ENCODE peak calls at places on chromosome 2, in nine cellular contexts. One of them, this sample, is unnamed.

GRCh38 chr2:20373241-20373640 is 22.6 kb upstream of the PUM2 start:
- DNase-seq in effector memory CD4-positive, alpha-beta T cell: no peak
- DNase-seq in hepatocyte: no peak
- DNase-seq in A673: no peak
- DNase-seq in keratinocyte: no peak
- DNase-seq in mesendoderm: no peak
- DNase-seq in psoas muscle: no peak
- DNase-seq in right lobe of liver: no peak
- DNase-seq in CD4-positive, CD25-positive, alpha-beta regulatory T cell: no peak
- DNase-seq in this sample: no peak

GRCh38 chr2:52861606-52862005 is 906.0 kb upstream of the CHAC2 start:
- DNase-seq in effector memory CD4-positive, alpha-beta T cell: no peak
- DNase-seq in keratinocyte: no peak
- DNase-seq in CD4-positive, CD25-positive, alpha-beta regulatory T cell: no peak
- DNase-seq in hepatocyte: no peak
- DNase-seq in psoas muscle: no peak
- DNase-seq in A673: no peak
- DNase-seq in right lobe of liver: no peak
- DNase-seq in mesendoderm: no peak
- DNase-seq in this sample: no peak

GRCh38 chr2:232388324-232388891 is 9.9 kb downstream of the ALPP start:
- DNase-seq in mesendoderm: peak; percentile 42
- DNase-seq in hepatocyte: no peak
- DNase-seq in keratinocyte: no peak
- DNase-seq in CD4-positive, CD25-positive, alpha-beta regulatory T cell: no peak
- DNase-seq in A673: no peak
- DNase-seq in effector memory CD4-positive, alpha-beta T cell: no peak
- DNase-seq in psoas muscle: no peak
- DNase-seq in right lobe of liver: no peak
- DNase-seq in this sample: no peak

GRCh38 chr2:27723372-27724144 is 48.0 kb upstream of the MRPL33 start:
- DNase-seq in right lobe of liver: peak; percentile 77
- DNase-seq in keratinocyte: peak; percentile 33
- DNase-seq in CD4-positive, CD25-positive, alpha-beta regulatory T cell: no peak
- DNase-seq in mesendoderm: peak; percentile 84
- DNase-seq in hepatocyte: peak; percentile 91
- DNase-seq in effector memory CD4-positive, alpha-beta T cell: no peak
- DNase-seq in psoas muscle: peak; percentile 72
- DNase-seq in A673: peak; percentile 76
- DNase-seq in this sample: peak; percentile 89

GRCh38 chr2:241842620-241843211 is 16.0 kb downstream of the PDCD1 start:
- DNase-seq in keratinocyte: no peak
- DNase-seq in effector memory CD4-positive, alpha-beta T cell: peak; percentile 53
- DNase-seq in hepatocyte: peak; percentile 24
- DNase-seq in A673: no peak
- DNase-seq in mesendoderm: no peak
- DNase-seq in right lobe of liver: peak; percentile 50
- DNase-seq in psoas muscle: peak; percentile 65
- DNase-seq in CD4-positive, CD25-positive, alpha-beta regulatory T cell: peak; percentile 23
- DNase-seq in this sample: no peak

GRCh38 chr2:188746727-188747126 is 227.4 kb upstream of the COL3A1 start:
- DNase-seq in psoas muscle: no peak
- DNase-seq in A673: no peak
- DNase-seq in effector memory CD4-positive, alpha-beta T cell: no peak
- DNase-seq in CD4-positive, CD25-positive, alpha-beta regulatory T cell: no peak
- DNase-seq in mesendoderm: no peak
- DNase-seq in hepatocyte: no peak
- DNase-seq in right lobe of liver: no peak
- DNase-seq in keratinocyte: no peak
- DNase-seq in this sample: no peak

GRCh38 chr2:117470311-117471095 is 344.0 kb upstream of the DDX18 start:
- DNase-seq in psoas muscle: no peak
- DNase-seq in effector memory CD4-positive, alpha-beta T cell: no peak
- DNase-seq in keratinocyte: no peak
- DNase-seq in CD4-positive, CD25-positive, alpha-beta regulatory T cell: no peak
- DNase-seq in A673: peak; percentile 63
- DNase-seq in right lobe of liver: no peak
- DNase-seq in hepatocyte: peak; percentile 61
- DNase-seq in mesendoderm: peak; percentile 86
- DNase-seq in this sample: peak; percentile 80

GRCh38 chr2:13550832-13551231 is 834.1 kb downstream of the TRIB2 start:
- DNase-seq in psoas muscle: no peak
- DNase-seq in effector memory CD4-positive, alpha-beta T cell: no peak
- DNase-seq in keratinocyte: no peak
- DNase-seq in CD4-positive, CD25-positive, alpha-beta regulatory T cell: no peak
- DNase-seq in A673: no peak
- DNase-seq in mesendoderm: no peak
- DNase-seq in hepatocyte: no peak
- DNase-seq in right lobe of liver: no peak
- DNase-seq in this sample: no peak

GRCh38 chr2:239268549-239268948 is 132.3 kb downstream of the HDAC4 start:
- DNase-seq in A673: no peak
- DNase-seq in mesendoderm: no peak
- DNase-seq in keratinocyte: no peak
- DNase-seq in effector memory CD4-positive, alpha-beta T cell: no peak
- DNase-seq in psoas muscle: no peak
- DNase-seq in right lobe of liver: no peak
- DNase-seq in hepatocyte: no peak
- DNase-seq in CD4-positive, CD25-positive, alpha-beta regulatory T cell: no peak
- DNase-seq in this sample: no peak

GRCh38 chr2:189544638-189545037 is 35.9 kb downstream of the SLC40A1 start:
- DNase-seq in mesendoderm: no peak
- DNase-seq in effector memory CD4-positive, alpha-beta T cell: no peak
- DNase-seq in keratinocyte: no peak
- DNase-seq in right lobe of liver: no peak
- DNase-seq in psoas muscle: no peak
- DNase-seq in hepatocyte: no peak
- DNase-seq in CD4-positive, CD25-positive, alpha-beta regulatory T cell: no peak
- DNase-seq in A673: no peak
- DNase-seq in this sample: no peak

GRCh38 chr2:236172238-236172865 is 4.2 kb upstream of the GBX2 start:
- DNase-seq in effector memory CD4-positive, alpha-beta T cell: no peak
- DNase-seq in mesendoderm: no peak
- DNase-seq in right lobe of liver: no peak
- DNase-seq in psoas muscle: no peak
- DNase-seq in hepatocyte: no peak
- DNase-seq in A673: no peak
- DNase-seq in CD4-positive, CD25-positive, alpha-beta regulatory T cell: no peak
- DNase-seq in keratinocyte: no peak
- DNase-seq in this sample: peak; percentile 51

GRCh38 chr2:201118957-201119848 is 3.2 kb downstream of the CFLAR start:
- DNase-seq in right lobe of liver: no peak
- DNase-seq in mesendoderm: peak; percentile 62
- DNase-seq in effector memory CD4-positive, alpha-beta T cell: no peak
- DNase-seq in CD4-positive, CD25-positive, alpha-beta regulatory T cell: no peak
- DNase-seq in keratinocyte: no peak
- DNase-seq in A673: peak; percentile 81
- DNase-seq in psoas muscle: no peak
- DNase-seq in hepatocyte: peak; percentile 38
- DNase-seq in this sample: peak; percentile 45

GRCh38 chr2:237474931-237475703 is 11.9 kb upstream of the MLPH start:
- DNase-seq in A673: peak; percentile 80
- DNase-seq in CD4-positive, CD25-positive, alpha-beta regulatory T cell: peak; percentile 63
- DNase-seq in effector memory CD4-positive, alpha-beta T cell: peak; percentile 40
- DNase-seq in keratinocyte: no peak
- DNase-seq in hepatocyte: peak; percentile 95
- DNase-seq in psoas muscle: peak; percentile 93
- DNase-seq in right lobe of liver: peak; percentile 81
- DNase-seq in mesendoderm: peak; percentile 82
- DNase-seq in this sample: peak; percentile 92

GRCh38 chr2:237472187-237472712 is 14.8 kb upstream of the MLPH start:
- DNase-seq in keratinocyte: no peak
- DNase-seq in CD4-positive, CD25-positive, alpha-beta regulatory T cell: no peak
- DNase-seq in hepatocyte: no peak
- DNase-seq in psoas muscle: no peak
- DNase-seq in A673: no peak
- DNase-seq in mesendoderm: no peak
- DNase-seq in right lobe of liver: no peak
- DNase-seq in effector memory CD4-positive, alpha-beta T cell: no peak
- DNase-seq in this sample: no peak

GRCh38 chr2:237472909-237473308 is 14.1 kb upstream of the MLPH start:
- DNase-seq in keratinocyte: no peak
- DNase-seq in right lobe of liver: no peak
- DNase-seq in effector memory CD4-positive, alpha-beta T cell: no peak
- DNase-seq in A673: no peak
- DNase-seq in CD4-positive, CD25-positive, alpha-beta regulatory T cell: no peak
- DNase-seq in hepatocyte: no peak
- DNase-seq in psoas muscle: no peak
- DNase-seq in mesendoderm: no peak
- DNase-seq in this sample: no peak

GRCh38 chr2:237474511-237474911 is 12.5 kb upstream of the MLPH start:
- DNase-seq in A673: no peak
- DNase-seq in psoas muscle: peak; percentile 74
- DNase-seq in effector memory CD4-positive, alpha-beta T cell: no peak
- DNase-seq in mesendoderm: no peak
- DNase-seq in CD4-positive, CD25-positive, alpha-beta regulatory T cell: no peak
- DNase-seq in keratinocyte: no peak
- DNase-seq in right lobe of liver: no peak
- DNase-seq in hepatocyte: no peak
- DNase-seq in this sample: no peak

DNA sequence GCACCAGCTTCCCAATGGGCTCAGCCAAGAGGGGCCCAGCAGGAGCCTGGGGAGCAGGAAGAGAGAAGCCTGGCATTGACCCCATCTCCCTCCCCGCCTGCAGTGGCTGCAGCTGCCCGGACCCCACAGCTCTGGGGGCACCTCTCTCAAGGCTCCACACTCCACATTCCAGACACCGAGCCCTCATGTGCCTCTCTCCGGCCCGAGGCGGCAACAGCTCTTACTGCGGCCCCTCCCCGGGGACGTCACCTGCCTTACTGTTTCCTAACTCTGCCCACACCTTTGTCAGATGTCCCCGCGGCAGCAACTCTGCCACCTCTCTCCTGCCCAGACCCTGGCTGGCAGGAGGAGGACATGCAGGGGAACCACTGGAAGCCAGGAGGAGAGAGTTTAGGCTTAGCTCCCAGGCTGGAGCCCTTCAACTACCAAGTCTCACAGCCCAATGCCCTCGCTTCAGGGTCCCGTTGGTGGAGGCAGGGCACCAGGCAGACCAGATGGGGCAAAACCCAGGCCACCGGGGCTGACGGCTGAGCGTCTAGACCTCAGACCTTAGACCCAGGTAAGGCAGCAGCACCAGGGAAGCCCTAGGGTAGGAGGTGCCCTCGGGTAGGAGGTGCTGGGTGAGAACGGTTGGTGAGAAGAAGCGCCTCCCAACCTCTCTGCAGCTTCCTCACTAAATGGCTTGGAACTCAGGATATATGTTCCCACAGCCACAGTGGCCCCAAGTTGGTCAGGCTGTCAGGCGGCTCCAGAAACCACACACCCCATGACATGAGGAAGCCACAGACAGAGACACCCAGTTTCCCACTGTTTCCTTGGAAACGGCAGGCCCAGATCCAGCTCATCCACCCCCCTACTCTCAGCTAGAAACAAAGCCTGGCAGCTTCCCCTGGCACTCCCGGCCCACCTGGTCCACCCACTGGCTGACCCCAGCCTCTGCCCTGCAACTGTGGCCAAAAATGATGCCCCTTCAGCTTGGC is 13.3 kb upstream of the MLPH start:
- DNase-seq in mesendoderm: no peak
- DNase-seq in hepatocyte: no peak
- DNase-seq in CD4-positive, CD25-positive, alpha-beta regulatory T cell: no peak
- DNase-seq in right lobe of liver: no peak
- DNase-seq in A673: no peak
- DNase-seq in keratinocyte: no peak
- DNase-seq in effector memory CD4-positive, alpha-beta T cell: no peak
- DNase-seq in psoas muscle: no peak
- DNase-seq in this sample: no peak
- H3K4me3 ChIP-seq in mesendoderm: no peak overlapping the region
- H3K4me3 ChIP-seq in hepatocyte: no peak overlapping the region
- H3K4me3 ChIP-seq in CD4-positive, CD25-positive, alpha-beta regulatory T cell: no peak overlapping the region
- H3K4me3 ChIP-seq in right lobe of liver: no peak overlapping the region
- H3K4me3 ChIP-seq in A673: no peak overlapping the region
- H3K4me3 ChIP-seq in keratinocyte: no peak overlapping the region
- H3K4me3 ChIP-seq in effector memory CD4-positive, alpha-beta T cell: no peak overlapping the region
- H3K4me3 ChIP-seq in psoas muscle: no peak overlapping the region
- H3K4me3 ChIP-seq in this sample: no peak overlapping the region

GRCh38 chr2:68741238-68741637 is 6.6 kb downstream of the ARHGAP25 start:
- DNase-seq in psoas muscle: no peak
- DNase-seq in keratinocyte: no peak
- DNase-seq in hepatocyte: no peak
- DNase-seq in right lobe of liver: no peak
- DNase-seq in CD4-positive, CD25-positive, alpha-beta regulatory T cell: no peak
- DNase-seq in effector memory CD4-positive, alpha-beta T cell: no peak
- DNase-seq in A673: no peak
- DNase-seq in mesendoderm: no peak
- DNase-seq in this sample: no peak
- H3K4me1 ChIP-seq in psoas muscle: no peaks in the 10 kb centered on the region
- H3K4me1 ChIP-seq in keratinocyte: peaks cover 36% of the 10 kb centered on the region
- H3K4me1 ChIP-seq in hepatocyte: no peaks in the 10 kb centered on the region
- H3K4me1 ChIP-seq in right lobe of liver: no peaks in the 10 kb centered on the region
- H3K4me1 ChIP-seq in CD4-positive, CD25-positive, alpha-beta regulatory T cell: peaks cover 98% of the 10 kb centered on the region
- H3K4me1 ChIP-seq in effector memory CD4-positive, alpha-beta T cell: peaks cover 67% of the 10 kb centered on the region
- H3K4me1 ChIP-seq in A673: no peaks in the 10 kb centered on the region
- H3K4me1 ChIP-seq in mesendoderm: no peaks in the 10 kb centered on the region
- H3K4me1 ChIP-seq in this sample: no peaks in the 10 kb centered on the region

GRCh38 chr2:234444888-234445287 is 52.0 kb downstream of the ARL4C start:
- DNase-seq in A673: no peak
- DNase-seq in keratinocyte: no peak
- DNase-seq in hepatocyte: no peak
- DNase-seq in mesendoderm: no peak
- DNase-seq in psoas muscle: no peak
- DNase-seq in right lobe of liver: no peak
- DNase-seq in effector memory CD4-positive, alpha-beta T cell: peak; percentile 59
- DNase-seq in CD4-positive, CD25-positive, alpha-beta regulatory T cell: peak; percentile 53
- DNase-seq in this sample: no peak
- H3K27ac ChIP-seq in A673: no peak overlapping the region
- H3K27ac ChIP-seq in keratinocyte: peak overlapping the region; percentile 66
- H3K27ac ChIP-seq in hepatocyte: peak overlapping the region; percentile 36
- H3K27ac ChIP-seq in mesendoderm: no peak overlapping the region
- H3K27ac ChIP-seq in psoas muscle: no peak overlapping the region
- H3K27ac ChIP-seq in right lobe of liver: peak overlapping the region; percentile 36
- H3K27ac ChIP-seq in effector memory CD4-positive, alpha-beta T cell: peak overlapping the region; percentile 53
- H3K27ac ChIP-seq in CD4-positive, CD25-positive, alpha-beta regulatory T cell: peak overlapping the region; percentile 95
- H3K27ac ChIP-seq in this sample: no peak overlapping the region

GRCh38 chr2:230325316-230326243 is 1.4 kb upstream of the SP140L start:
- DNase-seq in psoas muscle: no peak
- DNase-seq in mesendoderm: no peak
- DNase-seq in hepatocyte: no peak
- DNase-seq in A673: no peak
- DNase-seq in CD4-positive, CD25-positive, alpha-beta regulatory T cell: no peak
- DNase-seq in effector memory CD4-positive, alpha-beta T cell: no peak
- DNase-seq in keratinocyte: no peak
- DNase-seq in right lobe of liver: no peak
- DNase-seq in this sample: no peak
- H3K4me3 ChIP-seq in psoas muscle: no peak overlapping the region
- H3K4me3 ChIP-seq in mesendoderm: no peak overlapping the region
- H3K4me3 ChIP-seq in hepatocyte: no peak overlapping the region
- H3K4me3 ChIP-seq in A673: no peak overlapping the region
- H3K4me3 ChIP-seq in CD4-positive, CD25-positive, alpha-beta regulatory T cell: no peak overlapping the region
- H3K4me3 ChIP-seq in effector memory CD4-positive, alpha-beta T cell: no peak overlapping the region
- H3K4me3 ChIP-seq in keratinocyte: no peak overlapping the region
- H3K4me3 ChIP-seq in right lobe of liver: no peak overlapping the region
- H3K4me3 ChIP-seq in this sample: no peak overlapping the region

This sample was measured in neural progenitor cell.